ENCODE peak calls at places on chromosomes 1 and 21, in six cellular contexts. One of them, this sample, is unnamed.

GRCh38 chr21:38323721-38324591 is 67.2 kb downstream of the KCNJ15 start:
- DNase-seq in glutamatergic neuron: no peak
- DNase-seq in brain microvascular endothelial cell: peak
- DNase-seq in cardiac muscle cell: peak
- DNase-seq in sigmoid colon: no peak
- DNase-seq in GM06990: no peak
- DNase-seq in this sample: no peak

GRCh38 chr1:31058012-31058411 is 7.5 kb downstream of the PUM1 start:
- DNase-seq in glutamatergic neuron: no peak
- DNase-seq in brain microvascular endothelial cell: no peak
- DNase-seq in cardiac muscle cell: no peak
- DNase-seq in sigmoid colon: no peak
- DNase-seq in GM06990: no peak
- DNase-seq in this sample: no peak

GRCh38 chr1:3919706-3920105 is 19.6 kb upstream of the C1orf174 start:
- DNase-seq in glutamatergic neuron: no peak
- DNase-seq in brain microvascular endothelial cell: no peak
- DNase-seq in cardiac muscle cell: no peak
- DNase-seq in sigmoid colon: no peak
- DNase-seq in GM06990: no peak
- DNase-seq in this sample: no peak

GRCh38 chr1:20183035-20183434 is 2.9 kb upstream of the UBXN10 start:
- DNase-seq in glutamatergic neuron: no peak
- DNase-seq in brain microvascular endothelial cell: no peak
- DNase-seq in cardiac muscle cell: no peak
- DNase-seq in sigmoid colon: no peak
- DNase-seq in GM06990: no peak
- DNase-seq in this sample: no peak

GRCh38 chr1:210294991-210295773 is 33.5 kb upstream of the HHAT start:
- DNase-seq in glutamatergic neuron: peak
- DNase-seq in brain microvascular endothelial cell: peak
- DNase-seq in cardiac muscle cell: peak
- DNase-seq in sigmoid colon: peak
- DNase-seq in GM06990: no peak
- DNase-seq in this sample: no peak

GRCh38 chr21:31173881-31174555 is 135.7 kb upstream of the KRTAP19-8 start:
- DNase-seq in glutamatergic neuron: peak
- DNase-seq in brain microvascular endothelial cell: no peak
- DNase-seq in cardiac muscle cell: peak
- DNase-seq in sigmoid colon: no peak
- DNase-seq in GM06990: no peak
- DNase-seq in this sample: no peak

GRCh38 chr21:46227811-46228344 is 696 bp downstream of the LSS start:
- DNase-seq in glutamatergic neuron: no peak
- DNase-seq in brain microvascular endothelial cell: no peak
- DNase-seq in cardiac muscle cell: no peak
- DNase-seq in sigmoid colon: peak
- DNase-seq in GM06990: no peak
- DNase-seq in this sample: no peak

GRCh38 chr1:40640314-40641076 is 25.0 kb downstream of the RIMS3 start:
- DNase-seq in glutamatergic neuron: no peak
- DNase-seq in brain microvascular endothelial cell: no peak
- DNase-seq in cardiac muscle cell: no peak
- DNase-seq in sigmoid colon: no peak
- DNase-seq in GM06990: no peak
- DNase-seq in this sample: no peak

GRCh38 chr1:178634445-178634844 is 90.6 kb upstream of the RALGPS2 start:
- DNase-seq in glutamatergic neuron: no peak
- DNase-seq in brain microvascular endothelial cell: no peak
- DNase-seq in cardiac muscle cell: no peak
- DNase-seq in sigmoid colon: no peak
- DNase-seq in GM06990: no peak
- DNase-seq in this sample: no peak

GRCh38 chr1:113998361-113998760 is 19.1 kb downstream of the OLFML3 start:
- DNase-seq in glutamatergic neuron: no peak
- DNase-seq in brain microvascular endothelial cell: no peak
- DNase-seq in cardiac muscle cell: peak
- DNase-seq in sigmoid colon: no peak
- DNase-seq in GM06990: no peak
- DNase-seq in this sample: no peak

GRCh38 chr1:16926491-16927195 is 4.9 kb downstream of the CROCC start:
- DNase-seq in glutamatergic neuron: peak
- DNase-seq in brain microvascular endothelial cell: no peak
- DNase-seq in cardiac muscle cell: no peak
- DNase-seq in sigmoid colon: no peak
- DNase-seq in GM06990: no peak
- DNase-seq in this sample: no peak

GRCh38 chr1:237910834-237911233 is 20.1 kb upstream of the ZP4 start:
- DNase-seq in glutamatergic neuron: no peak
- DNase-seq in brain microvascular endothelial cell: no peak
- DNase-seq in cardiac muscle cell: no peak
- DNase-seq in sigmoid colon: no peak
- DNase-seq in GM06990: no peak
- DNase-seq in this sample: no peak

GRCh38 chr21:45183852-45184251 is 103.8 kb downstream of the POFUT2 start:
- DNase-seq in glutamatergic neuron: no peak
- DNase-seq in brain microvascular endothelial cell: no peak
- DNase-seq in cardiac muscle cell: no peak
- DNase-seq in sigmoid colon: no peak
- DNase-seq in GM06990: no peak
- DNase-seq in this sample: no peak

GRCh38 chr21:42056996-42057689 is 14.0 kb upstream of the UMODL1 start:
- DNase-seq in glutamatergic neuron: no peak
- DNase-seq in brain microvascular endothelial cell: peak
- DNase-seq in cardiac muscle cell: peak
- DNase-seq in sigmoid colon: no peak
- DNase-seq in GM06990: no peak
- DNase-seq in this sample: no peak

GRCh38 chr21:16315223-16315622 is 585.4 kb downstream of the USP25 start:
- DNase-seq in glutamatergic neuron: no peak
- DNase-seq in brain microvascular endothelial cell: no peak
- DNase-seq in cardiac muscle cell: no peak
- DNase-seq in sigmoid colon: no peak
- DNase-seq in GM06990: no peak
- DNase-seq in this sample: no peak

GRCh38 chr1:43074244-43074643 is 97.8 kb downstream of the EBNA1BP2 start:
- DNase-seq in glutamatergic neuron: no peak
- DNase-seq in brain microvascular endothelial cell: no peak
- DNase-seq in cardiac muscle cell: no peak
- DNase-seq in sigmoid colon: no peak
- DNase-seq in GM06990: no peak
- DNase-seq in this sample: no peak

GRCh38 chr1:79859212-79859948 is 852.9 kb upstream of the ADGRL4 start:
- DNase-seq in glutamatergic neuron: no peak
- DNase-seq in brain microvascular endothelial cell: peak
- DNase-seq in cardiac muscle cell: peak
- DNase-seq in sigmoid colon: no peak
- DNase-seq in GM06990: no peak
- DNase-seq in this sample: no peak

GRCh38 chr1:179425186-179425585 is 59.4 kb downstream of the AXDND1 start:
- DNase-seq in glutamatergic neuron: no peak
- DNase-seq in brain microvascular endothelial cell: no peak
- DNase-seq in cardiac muscle cell: no peak
- DNase-seq in sigmoid colon: no peak
- DNase-seq in GM06990: no peak
- DNase-seq in this sample: no peak

GRCh38 chr1:31763671-31764306 is 351 bp downstream of the ADGRB2 start:
- DNase-seq in glutamatergic neuron: no peak
- DNase-seq in brain microvascular endothelial cell: no peak
- DNase-seq in cardiac muscle cell: no peak
- DNase-seq in sigmoid colon: no peak
- DNase-seq in GM06990: no peak
- DNase-seq in this sample: peak

GRCh38 chr1:9466780-9467755 is 72.2 kb upstream of the SLC25A33 start:
- DNase-seq in glutamatergic neuron: no peak
- DNase-seq in brain microvascular endothelial cell: no peak
- DNase-seq in cardiac muscle cell: no peak
- DNase-seq in sigmoid colon: peak
- DNase-seq in GM06990: no peak
- DNase-seq in this sample: no peak

GRCh38 chr1:205294175-205294913 is 27.2 kb downstream of the NUAK2 start:
- DNase-seq in glutamatergic neuron: no peak
- DNase-seq in brain microvascular endothelial cell: peak
- DNase-seq in cardiac muscle cell: peak
- DNase-seq in sigmoid colon: no peak
- DNase-seq in GM06990: no peak
- DNase-seq in this sample: no peak

GRCh38 chr1:218164111-218164929 is 120.8 kb upstream of the RRP15 start:
- DNase-seq in glutamatergic neuron: peak
- DNase-seq in brain microvascular endothelial cell: peak
- DNase-seq in cardiac muscle cell: peak
- DNase-seq in sigmoid colon: no peak
- DNase-seq in GM06990: peak
- DNase-seq in this sample: peak

GRCh38 chr1:51342591-51343206 is 12.3 kb upstream of the TTC39A start:
- DNase-seq in glutamatergic neuron: no peak
- DNase-seq in brain microvascular endothelial cell: no peak
- DNase-seq in cardiac muscle cell: no peak
- DNase-seq in sigmoid colon: no peak
- DNase-seq in GM06990: no peak
- DNase-seq in this sample: no peak

GRCh38 chr1:51343624-51344023 is 13.3 kb upstream of the TTC39A start:
- DNase-seq in glutamatergic neuron: no peak
- DNase-seq in brain microvascular endothelial cell: no peak
- DNase-seq in cardiac muscle cell: no peak
- DNase-seq in sigmoid colon: no peak
- DNase-seq in GM06990: no peak
- DNase-seq in this sample: no peak

GRCh38 chr1:51340380-51340779 is 10.0 kb upstream of the TTC39A start:
- DNase-seq in glutamatergic neuron: no peak
- DNase-seq in brain microvascular endothelial cell: no peak
- DNase-seq in cardiac muscle cell: no peak
- DNase-seq in sigmoid colon: no peak
- DNase-seq in GM06990: no peak
- DNase-seq in this sample: no peak

GRCh38 chr1:51344276-51344601 is 13.9 kb upstream of the TTC39A start:
- DNase-seq in glutamatergic neuron: no peak
- DNase-seq in brain microvascular endothelial cell: no peak
- DNase-seq in cardiac muscle cell: no peak
- DNase-seq in sigmoid colon: no peak
- DNase-seq in GM06990: no peak
- DNase-seq in this sample: no peak

DNA sequence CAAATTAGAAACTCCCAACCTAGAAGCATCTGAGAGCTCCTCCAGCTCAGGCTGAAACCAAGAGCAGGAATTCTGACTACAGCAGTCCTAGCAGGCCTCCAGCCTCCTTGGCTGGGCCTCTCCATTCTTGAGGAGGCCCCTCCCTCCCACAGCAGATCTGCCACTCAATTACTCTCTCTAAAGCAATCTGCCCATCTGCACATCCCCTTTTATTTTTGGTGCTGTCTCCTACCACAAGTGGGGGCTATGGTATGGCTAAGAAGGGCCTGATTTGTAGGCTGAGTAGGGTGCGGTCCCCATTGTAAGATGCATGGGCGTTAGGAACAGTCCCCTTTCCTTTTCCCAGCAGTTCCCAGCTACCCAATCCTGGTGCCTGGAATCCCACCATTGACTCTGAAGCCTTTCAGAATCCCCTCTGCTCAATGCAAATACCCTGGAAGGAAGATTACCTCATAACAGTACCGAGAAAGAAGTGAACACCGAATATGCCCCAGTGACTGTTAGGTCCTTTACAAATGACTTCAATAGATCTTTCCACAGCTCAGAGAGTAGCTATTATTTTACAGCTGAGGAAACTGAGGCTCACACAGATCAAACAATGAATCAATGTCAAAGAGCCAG is 11.6 kb upstream of the TTC39A start:
- DNase-seq in glutamatergic neuron: no peak
- DNase-seq in brain microvascular endothelial cell: no peak
- DNase-seq in cardiac muscle cell: no peak
- DNase-seq in sigmoid colon: no peak
- DNase-seq in GM06990: peak
- DNase-seq in this sample: peak
- TF ChIP-seq CTCF in glutamatergic neuron: no peak
- TF ChIP-seq CTCF in brain microvascular endothelial cell: peak
- TF ChIP-seq CTCF in cardiac muscle cell: no peak
- TF ChIP-seq CTCF in sigmoid colon: no peak
- TF ChIP-seq CTCF in GM06990: peak
- TF ChIP-seq CTCF in this sample: no peak

GRCh38 chr1:153771841-153772593 is 3.2 kb upstream of the SLC27A3 start:
- DNase-seq in glutamatergic neuron: peak
- DNase-seq in brain microvascular endothelial cell: no peak
- DNase-seq in cardiac muscle cell: no peak
- DNase-seq in sigmoid colon: no peak
- DNase-seq in GM06990: no peak
- DNase-seq in this sample: no peak
- TF ChIP-seq CTCF in glutamatergic neuron: peak
- TF ChIP-seq CTCF in brain microvascular endothelial cell: peak
- TF ChIP-seq CTCF in cardiac muscle cell: peak
- TF ChIP-seq CTCF in sigmoid colon: no peak
- TF ChIP-seq CTCF in GM06990: peak
- TF ChIP-seq CTCF in this sample: no peak

GRCh38 chr1:93801471-93801870 is 77.5 kb downstream of the DNTTIP2 start:
- DNase-seq in glutamatergic neuron: no peak
- DNase-seq in brain microvascular endothelial cell: no peak
- DNase-seq in cardiac muscle cell: no peak
- DNase-seq in sigmoid colon: no peak
- DNase-seq in GM06990: no peak
- DNase-seq in this sample: no peak

GRCh38 chr1:93810316-93810715 is 68.7 kb downstream of the DNTTIP2 start:
- DNase-seq in glutamatergic neuron: no peak
- DNase-seq in brain microvascular endothelial cell: no peak
- DNase-seq in cardiac muscle cell: no peak
- DNase-seq in sigmoid colon: no peak
- DNase-seq in GM06990: no peak
- DNase-seq in this sample: no peak

GRCh38 chr1:93805027-93805426 is 74.0 kb downstream of the DNTTIP2 start:
- DNase-seq in glutamatergic neuron: no peak
- DNase-seq in brain microvascular endothelial cell: no peak
- DNase-seq in cardiac muscle cell: no peak
- DNase-seq in sigmoid colon: no peak
- DNase-seq in GM06990: no peak
- DNase-seq in this sample: no peak

GRCh38 chr1:93807301-93807930 is 71.6 kb downstream of the DNTTIP2 start:
- DNase-seq in glutamatergic neuron: no peak
- DNase-seq in brain microvascular endothelial cell: no peak
- DNase-seq in cardiac muscle cell: peak
- DNase-seq in sigmoid colon: no peak
- DNase-seq in GM06990: no peak
- DNase-seq in this sample: no peak

DNA sequence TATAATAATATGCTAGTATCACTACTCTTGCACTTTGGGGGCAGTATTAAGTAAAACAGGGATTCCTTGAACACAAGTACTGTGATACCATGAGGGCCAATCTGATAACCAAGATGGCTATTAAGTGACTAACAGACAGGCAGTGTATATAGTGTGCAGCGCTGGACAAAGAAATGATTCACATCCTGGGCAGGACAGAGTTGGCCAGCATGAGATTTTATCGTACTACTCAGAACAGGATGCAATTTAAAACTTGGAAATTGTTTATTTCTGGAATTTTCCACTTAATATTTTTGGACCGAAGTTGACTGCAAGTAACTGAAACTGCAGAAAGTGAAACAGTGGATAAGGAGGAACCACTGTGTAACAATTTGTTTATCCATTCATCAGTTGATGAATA is 74.6 kb downstream of the DNTTIP2 start:
- DNase-seq in glutamatergic neuron: no peak
- DNase-seq in brain microvascular endothelial cell: peak
- DNase-seq in cardiac muscle cell: peak
- DNase-seq in sigmoid colon: no peak
- DNase-seq in GM06990: no peak
- DNase-seq in this sample: no peak
- TF ChIP-seq CTCF in glutamatergic neuron: no peak
- TF ChIP-seq CTCF in brain microvascular endothelial cell: no peak
- TF ChIP-seq CTCF in cardiac muscle cell: no peak
- TF ChIP-seq CTCF in sigmoid colon: no peak
- TF ChIP-seq CTCF in GM06990: no peak
- TF ChIP-seq CTCF in this sample: no peak

GRCh38 chr21:32306021-32306780 is 7.5 kb downstream of the MRAP start:
- DNase-seq in glutamatergic neuron: peak
- DNase-seq in brain microvascular endothelial cell: peak
- DNase-seq in cardiac muscle cell: peak
- DNase-seq in sigmoid colon: no peak
- DNase-seq in GM06990: no peak
- DNase-seq in this sample: no peak
- TF ChIP-seq CTCF in glutamatergic neuron: peak
- TF ChIP-seq CTCF in brain microvascular endothelial cell: peak
- TF ChIP-seq CTCF in cardiac muscle cell: peak
- TF ChIP-seq CTCF in sigmoid colon: no peak
- TF ChIP-seq CTCF in GM06990: peak
- TF ChIP-seq CTCF in this sample: no peak

This sample was measured in GM20000.